ENCODE peak calls at places on chromosomes 6 and 20, in eight cellular contexts. I is NT2/D1; R is WTC11; L is coronary artery; O is HT1080; G is Peyer's patch; W is HFFc6; Q is CD8-positive, alpha-beta memory T cell. S is an unnamed sample.

GRCh38 chr6:33314515-33314942 is 651 bp upstream of the TAPBP start:
- DNase-seq in I (no peak), R (peak), L (peak), O (peak), G (peak), W (peak), Q (peak), S (no peak)

GRCh38 chr6:169905041-169905807 is 153.8 kb downstream of the ERMARD start:
- DNase-seq in I (no peak), R (no peak), L (no peak), O (peak), G (no peak), W (no peak), Q (no peak), S (no peak)

GRCh38 chr20:50416930-50417329 is 93.3 kb upstream of the PTPN1 start:
- DNase-seq in I (no peak), R (no peak), L (peak), O (no peak), G (no peak), W (no peak), Q (no peak), S (no peak)

GRCh38 chr6:55141611-55142010 is 32.7 kb upstream of the HCRTR2 start:
- DNase-seq in I (no peak), R (no peak), L (no peak), O (no peak), G (no peak), W (no peak), Q (no peak), S (no peak)

GRCh38 chr6:106181664-106182418 is 95.7 kb downstream of the PRDM1 start:
- DNase-seq in I (no peak), R (no peak), L (no peak), O (peak), G (no peak), W (peak), Q (no peak), S (no peak)

GRCh38 chr6:33170176-33171095 is 21.8 kb downstream of the COL11A2 start:
- DNase-seq in I (no peak), R (no peak), L (peak), O (no peak), G (no peak), W (no peak), Q (no peak), S (no peak)

GRCh38 chr20:61980647-61981583 is 84.8 kb downstream of the TAF4 start:
- DNase-seq in I (no peak), R (peak), L (no peak), O (peak), G (no peak), W (peak), Q (no peak), S (no peak)

GRCh38 chr6:141482773-141483172 is 650.0 kb upstream of the GJE1 start:
- DNase-seq in I (no peak), R (no peak), L (no peak), O (no peak), G (no peak), W (no peak), Q (peak), S (no peak)

GRCh38 chr6:166402582-166403277 is 20.0 kb upstream of the MPC1 start:
- DNase-seq in I (no peak), R (no peak), L (no peak), O (no peak), G (no peak), W (peak), Q (no peak), S (no peak)

GRCh38 chr6:131823276-131823902 is 15.6 kb downstream of the ENPP1 start:
- DNase-seq in I (no peak), R (no peak), L (no peak), O (no peak), G (no peak), W (peak), Q (no peak), S (no peak)

GRCh38 chr6:36953931-36954261 is 642 bp upstream of the PI16 start:
- DNase-seq in I (no peak), R (peak), L (peak), O (no peak), G (no peak), W (no peak), Q (no peak), S (no peak)

GRCh38 chr6:31559606-31559957 is 12.2 kb downstream of the NFKBIL1 start:
- DNase-seq in I (no peak), R (no peak), L (no peak), O (no peak), G (no peak), W (no peak), Q (no peak), S (no peak)

GRCh38 chr6:114277220-114277619 is 65.6 kb downstream of the HS3ST5 start:
- DNase-seq in I (no peak), R (no peak), L (no peak), O (no peak), G (no peak), W (no peak), Q (no peak), S (no peak)

GRCh38 chr6:163355471-163355991 is 59.0 kb upstream of the QKI start:
- DNase-seq in I (no peak), R (no peak), L (no peak), O (peak), G (no peak), W (no peak), Q (no peak), S (no peak)

GRCh38 chr20:17874271-17875105 is 94.1 kb downstream of the SNX5 start:
- DNase-seq in I (no peak), R (no peak), L (no peak), O (no peak), G (no peak), W (no peak), Q (no peak), S (no peak)

GRCh38 chr20:17613328-17614175 is 43.7 kb downstream of the DSTN start:
- DNase-seq in I (no peak), R (no peak), L (peak), O (no peak), G (peak), W (no peak), Q (no peak), S (no peak)

GRCh38 chr6:1669996-1670395 is 60.3 kb downstream of the FOXC1 start:
- DNase-seq in I (no peak), R (no peak), L (no peak), O (no peak), G (no peak), W (no peak), Q (no peak), S (no peak)

GRCh38 chr20:64045346-64046011 is 4.0 kb downstream of the SOX18 start:
- DNase-seq in I (no peak), R (no peak), L (no peak), O (no peak), G (no peak), W (no peak), Q (no peak), S (no peak)

GRCh38 chr20:24370911-24371695 is 98.3 kb upstream of the SYNDIG1 start:
- DNase-seq in I (no peak), R (no peak), L (peak), O (no peak), G (no peak), W (no peak), Q (no peak), S (no peak)

GRCh38 chr6:158143700-158144099 is 24.4 kb downstream of the SERAC1 start:
- DNase-seq in I (no peak), R (peak), L (no peak), O (peak), G (no peak), W (no peak), Q (no peak), S (no peak)

GRCh38 chr6:14876778-14877613 is 368.9 kb upstream of the JARID2 start:
- DNase-seq in I (no peak), R (no peak), L (no peak), O (peak), G (no peak), W (peak), Q (peak), S (no peak)

GRCh38 chr6:142857609-142858195 is 87.3 kb downstream of the HIVEP2 start:
- DNase-seq in I (no peak), R (peak), L (no peak), O (no peak), G (no peak), W (no peak), Q (peak), S (no peak)

GRCh38 chr20:43953919-43954617 is 39.4 kb downstream of the TOX2 start:
- DNase-seq in I (no peak), R (no peak), L (no peak), O (peak), G (peak), W (peak), Q (no peak), S (no peak)

GRCh38 chr6:159929819-159930218 is 39.0 kb downstream of the MAS1 start:
- DNase-seq in I (no peak), R (no peak), L (no peak), O (no peak), G (no peak), W (no peak), Q (peak), S (no peak)

GRCh38 chr6:81895511-81896185 is 143.2 kb upstream of the TENT5A start:
- DNase-seq in I (no peak), R (no peak), L (no peak), O (no peak), G (no peak), W (peak), Q (no peak), S (no peak)

GRCh38 chr6:29965873-29966601 is 23.7 kb downstream of the HLA-A start:
- DNase-seq in I (no peak), R (no peak), L (peak), O (peak), G (peak), W (peak), Q (peak), S (no peak)

GRCh38 chr6:25173951-25174474 is 105.2 kb upstream of the CARMIL1 start:
- DNase-seq in I (no peak), R (no peak), L (no peak), O (peak), G (no peak), W (peak), Q (no peak), S (no peak)

GRCh38 chr6:12010635-12011275 is 1.4 kb upstream of the HIVEP1 start:
- DNase-seq in I (no peak), R (peak), L (peak), O (peak), G (peak), W (no peak), Q (no peak), S (no peak)

GRCh38 chr20:51446656-51447055 is 95.9 kb downstream of the NFATC2 start:
- DNase-seq in I (peak), R (no peak), L (no peak), O (peak), G (no peak), W (peak), Q (no peak), S (no peak)

GRCh38 chr20:19867940-19868371 is 109.9 kb downstream of the RIN2 start:
- DNase-seq in I (no peak), R (no peak), L (no peak), O (no peak), G (no peak), W (no peak), Q (no peak), S (no peak)

GRCh38 chr6:15893556-15894253 is 230.9 kb upstream of the DTNBP1 start:
- DNase-seq in I (peak), R (no peak), L (no peak), O (peak), G (no peak), W (no peak), Q (no peak), S (peak)

GRCh38 chr6:45590225-45590624 is 212.5 kb upstream of the SUPT3H start:
- DNase-seq in I (no peak), R (no peak), L (no peak), O (peak), G (no peak), W (peak), Q (no peak), S (no peak)

GRCh38 chr6:90859056-90859455 is 272.2 kb upstream of the MAP3K7 start:
- DNase-seq in I (no peak), R (no peak), L (no peak), O (no peak), G (no peak), W (peak), Q (no peak), S (no peak)

GRCh38 chr6:143744593-143745151 is 66.9 kb downstream of the PHACTR2 start:
- DNase-seq in I (no peak), R (no peak), L (no peak), O (no peak), G (no peak), W (no peak), Q (no peak), S (no peak)

GRCh38 chr20:11551491-11551890 is 366.2 kb upstream of the BTBD3 start:
- DNase-seq in I (no peak), R (no peak), L (no peak), O (no peak), G (no peak), W (no peak), Q (no peak), S (no peak)

GRCh38 chr6:38187285-38187684 is 367.8 kb downstream of the ZFAND3 start:
- DNase-seq in I (no peak), R (no peak), L (no peak), O (no peak), G (no peak), W (no peak), Q (no peak), S (peak)